ENCODE peak calls at places on chromosomes 2 and 18, in four cellular contexts. Q is neural crest cell, S is esophagus squamous epithelium, P is left lung. C is an unnamed sample.

GRCh38 chr2:188770296-188770695 is 203.9 kb upstream of the COL3A1 start:
- DNase-seq in Q (no peak), S (no peak), P (no peak), C (no peak)

GRCh38 chr2:97997774-97998392 is 2.1 kb upstream of the TMEM131 start:
- DNase-seq in S (no peak), P (no peak), Q (no peak), C (no peak)

GRCh38 chr2:127681288-127681771 is 6.0 kb upstream of the LIMS2 start:
- DNase-seq in P (no peak), S (no peak), Q (no peak), C (no peak)

GRCh38 chr2:122670932-122671331 is 915.5 kb downstream of the TSN start:
- DNase-seq in S (no peak), P (no peak), Q (no peak), C (no peak)

GRCh38 chr2:142980246-142981068 is 103.0 kb downstream of the KYNU start:
- DNase-seq in S (no peak), P (no peak), Q (no peak), C (no peak)

GRCh38 chr2:149908731-149909690 is 321.4 kb upstream of the MMADHC start:
- DNase-seq in P (no peak), Q (no peak), S (no peak), C (no peak)

GRCh38 chr2:109173311-109174171 is 44.5 kb downstream of the SH3RF3 start:
- DNase-seq in P (peak; percentile 51), Q (no peak), S (no peak), C (no peak)

GRCh38 chr2:197777823-197778407 is 7.2 kb downstream of the BOLL start:
- DNase-seq in S (no peak), Q (peak; percentile 39), P (no peak), C (no peak)

GRCh38 chr2:111111101-111111755 is 9.5 kb upstream of the BCL2L11 start:
- DNase-seq in P (no peak), S (no peak), Q (no peak), C (no peak)

GRCh38 chr2:111946294-111947114 is 48.1 kb downstream of the MERTK start:
- DNase-seq in S (no peak), Q (no peak), P (no peak), C (no peak)

GRCh38 chr2:88658890-88659881 is 31.9 kb upstream of the EIF2AK3 start:
- DNase-seq in S (no peak), Q (no peak), P (no peak), C (no peak)

GRCh38 chr2:39483530-39483929 is 46.4 kb upstream of the MAP4K3 start:
- DNase-seq in S (no peak), Q (no peak), P (no peak), C (no peak)

GRCh38 chr18:37170984-37171383 is 342.1 kb downstream of the KIAA1328 start:
- DNase-seq in P (no peak), S (no peak), Q (no peak), C (no peak)

GRCh38 chr18:48124857-48125626 is 194.6 kb upstream of the SMAD2 start:
- DNase-seq in P (no peak), Q (no peak), S (no peak), C (no peak)

GRCh38 chr18:9915291-9916066 is 1.7 kb downstream of the VAPA start:
- DNase-seq in Q (no peak), S (no peak), P (no peak), C (no peak)

GRCh38 chr2:235204923-235205322 is 253.1 kb downstream of the SH3BP4 start:
- DNase-seq in S (no peak), Q (no peak), P (no peak), C (no peak)

GRCh38 chr2:238453842-238454241 is 27.1 kb downstream of the ASB1 start:
- DNase-seq in P (no peak), Q (no peak), S (no peak), C (no peak)

GRCh38 chr18:48613589-48613988 is 74.8 kb downstream of the CTIF start:
- DNase-seq in P (no peak), Q (no peak), S (no peak), C (no peak)

GRCh38 chr2:150165988-150166965 is 321.2 kb downstream of the RND3 start:
- DNase-seq in Q (no peak), P (peak; percentile 32), S (no peak), C (no peak)

GRCh38 chr2:31319391-31320175 is 85.6 kb downstream of the EHD3 start:
- DNase-seq in P (peak; percentile 49), Q (no peak), S (no peak), C (no peak)

GRCh38 chr18:58541137-58541788 is 87.6 kb downstream of the ALPK2 start:
- DNase-seq in P (no peak), Q (no peak), S (no peak), C (no peak)

GRCh38 chr2:10161961-10162441 is 39.5 kb downstream of the RRM2 start:
- DNase-seq in Q (no peak), S (no peak), P (no peak), C (no peak)

GRCh38 chr2:23546913-23547312 is 161.9 kb downstream of the KLHL29 start:
- DNase-seq in P (no peak), S (no peak), Q (no peak), C (no peak)

GRCh38 chr2:23549051-23549450 is 164.1 kb downstream of the KLHL29 start:
- DNase-seq in Q (no peak), S (no peak), P (no peak), C (no peak)

GRCh38 chr2:23545811-23546210 is 160.8 kb downstream of the KLHL29 start:
- DNase-seq in Q (no peak), S (no peak), P (no peak), C (no peak)

GRCh38 chr2:23548143-23548769 is 163.3 kb downstream of the KLHL29 start:
- DNase-seq in P (no peak), S (no peak), Q (no peak), C (no peak)

DNA sequence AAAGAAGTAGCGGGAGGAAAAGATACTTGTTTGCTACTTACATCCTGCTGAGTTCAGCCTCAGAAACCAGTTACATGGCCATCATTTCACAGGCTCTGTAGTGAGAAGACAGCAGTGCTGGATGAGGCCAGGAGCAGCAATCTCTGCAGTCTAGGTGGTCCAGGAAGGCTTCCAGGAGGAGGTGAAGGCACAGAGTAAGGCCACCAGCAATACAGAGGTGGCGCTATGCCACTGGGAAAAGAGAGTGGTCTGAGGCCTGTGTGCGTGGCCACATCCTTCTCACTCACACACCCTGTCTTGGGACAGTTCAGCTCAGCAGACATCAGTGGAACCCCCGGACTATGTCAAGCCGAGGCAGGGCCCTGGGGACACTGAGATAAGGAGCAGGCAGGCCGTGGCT is 162.7 kb downstream of the KLHL29 start:
- DNase-seq in P (no peak), S (no peak), Q (no peak), C (no peak)
- TF ChIP-seq CTCF in P (no peak), S (no peak), Q (no peak), C (no peak)

GRCh38 chr2:170882758-170883157 is 46.3 kb upstream of the GORASP2 start:
- DNase-seq in P (no peak), S (no peak), Q (no peak), C (no peak)

GRCh38 chr2:170886391-170886790 is 42.7 kb upstream of the GORASP2 start:
- DNase-seq in Q (no peak), S (no peak), P (no peak), C (no peak)

GRCh38 chr2:170887496-170888265 is 41.4 kb upstream of the GORASP2 start:
- DNase-seq in Q (no peak), S (no peak), P (no peak), C (no peak)

GRCh38 chr2:170883683-170884082 is 45.4 kb upstream of the GORASP2 start:
- DNase-seq in S (no peak), P (no peak), Q (no peak), C (no peak)

GRCh38 chr2:170885130-170885791 is 43.8 kb upstream of the GORASP2 start:
- DNase-seq in P (no peak), S (no peak), Q (no peak), C (no peak)
- TF ChIP-seq CTCF in P (no peak), S (no peak), Q (no peak), C (no peak)

GRCh38 chr2:71607490-71607889 is 154.1 kb downstream of the DYSF start:
- DNase-seq in S (no peak), Q (no peak), P (peak; percentile 12), C (no peak)

GRCh38 chr2:71609029-71609428 is 155.7 kb downstream of the DYSF start:
- DNase-seq in P (peak; percentile 27), Q (no peak), S (no peak), C (no peak)

GRCh38 chr2:71609441-71609840 is 156.1 kb downstream of the DYSF start:
- DNase-seq in P (peak; percentile 17), Q (no peak), S (no peak), C (no peak)

GRCh38 chr2:71608441-71608840 is 155.1 kb downstream of the DYSF start:
- DNase-seq in Q (no peak), P (peak; percentile 22), S (no peak), C (no peak)

DNA sequence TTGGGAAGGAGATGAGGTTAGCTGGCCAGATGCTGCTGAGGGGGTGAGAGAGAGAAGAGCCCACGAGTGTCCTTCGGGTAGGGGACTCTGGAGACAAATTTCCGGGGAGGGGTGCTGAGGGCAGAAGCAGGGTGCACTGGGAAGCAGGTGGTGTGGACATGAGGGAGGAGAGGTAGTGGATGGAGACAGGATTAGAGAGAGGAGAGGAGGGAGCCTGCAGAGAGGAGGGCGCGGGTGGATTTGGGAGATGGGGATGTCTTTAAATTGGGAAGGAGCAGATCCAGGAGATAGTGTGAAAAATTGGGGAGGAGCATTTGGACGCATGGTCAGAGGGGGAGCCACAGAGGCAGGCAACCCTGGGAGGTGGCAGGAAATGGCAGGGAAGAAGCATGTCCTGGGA is 154.7 kb downstream of the DYSF start:
- DNase-seq in P (peak; percentile 24), Q (no peak), S (no peak), C (no peak)
- TF ChIP-seq CTCF in P (no peak), Q (no peak), S (no peak), C (no peak)

GRCh38 chr2:26780203-26780760 is 5.6 kb upstream of the CENPA start:
- DNase-seq in Q (no peak), P (no peak), S (no peak), C (no peak)

GRCh38 chr2:26782876-26783704 is 2.8 kb upstream of the CENPA start:
- DNase-seq in Q (no peak), S (no peak), P (no peak), C (no peak)

GRCh38 chr2:26784570-26785234 is 1.2 kb upstream of the CENPA start:
- DNase-seq in Q (no peak), S (no peak), P (no peak), C (no peak)

GRCh38 chr2:26786207-26787023 is 559 bp downstream of the CENPA start:
- DNase-seq in P (no peak), S (no peak), Q (no peak), C (no peak)

DNA sequence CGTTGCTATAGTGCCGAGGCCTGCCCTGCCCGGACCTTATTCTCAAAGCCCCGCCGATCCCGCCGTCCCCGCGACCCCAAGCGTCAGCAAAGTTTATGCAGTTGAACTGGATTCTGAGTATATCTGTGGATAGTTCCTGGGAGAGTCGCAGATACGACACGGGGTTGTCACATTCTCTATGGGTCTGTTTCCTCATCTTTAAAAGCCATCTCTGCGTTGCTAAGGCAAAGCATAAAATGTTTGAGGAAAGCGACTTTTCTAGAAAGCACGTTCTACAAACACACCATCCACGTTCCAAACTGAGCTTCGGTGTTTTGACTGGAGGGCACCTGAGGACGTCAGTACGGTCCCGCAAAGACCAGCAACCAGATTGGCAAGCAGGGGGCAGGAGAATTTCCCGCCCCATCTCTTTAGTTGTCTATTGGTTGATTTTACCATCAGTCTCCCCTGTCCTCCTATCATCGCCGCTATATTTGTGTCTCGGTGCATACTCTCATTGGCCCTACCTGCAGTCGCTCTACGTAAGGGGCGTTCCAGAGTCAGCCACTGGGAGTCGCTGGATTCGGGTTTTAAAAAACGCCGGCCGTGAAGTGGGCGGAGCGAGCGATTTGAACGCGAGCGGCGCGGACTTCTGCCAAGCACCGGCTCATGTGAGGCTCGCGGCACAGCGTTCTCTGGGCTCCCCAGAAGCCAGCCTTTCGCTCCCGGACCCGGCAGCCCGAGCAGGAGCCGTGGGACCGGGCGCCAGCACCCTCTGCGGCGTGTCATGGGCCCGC is at the start of gene CENPA:
- DNase-seq in Q (peak; percentile 92), P (peak; percentile 97), S (peak; percentile 84), C (peak; percentile 95)
- TF ChIP-seq CTCF in Q (peak; percentile 24), P (peak; percentile 22), S (peak; percentile 75), C (peak; percentile 5)